ENCODE peak calls at places on chromosomes 2 and 18, in four cellular contexts. Z is iPS DF 6.9, J is LNCaP clone FGC, G is Peyer's patch. A is an unnamed sample.

GRCh38 chr2:17892726-17893534 is 14.5 kb downstream of the KCNS3 start:
- DNase-seq in Z (no peak), J (no peak), G (no peak), A (peak; percentile 40)

GRCh38 chr2:216934623-216935022 is 74.8 kb upstream of the TNP1 start:
- DNase-seq in Z (no peak), J (no peak), G (no peak), A (no peak)

GRCh38 chr18:34970106-34970505 is 71.1 kb upstream of the MAPRE2 start:
- DNase-seq in Z (no peak), J (no peak), G (no peak), A (no peak)

GRCh38 chr18:26943906-26944305 is 78.4 kb upstream of the AQP4 start:
- DNase-seq in Z (no peak), J (no peak), G (no peak), A (no peak)

GRCh38 chr2:150136407-150136806 is 351.1 kb downstream of the RND3 start:
- DNase-seq in Z (no peak), J (no peak), G (no peak), A (no peak)

GRCh38 chr2:66962625-66963207 is 434.4 kb upstream of the ETAA1 start:
- DNase-seq in Z (no peak), J (no peak), G (no peak), A (no peak)

GRCh38 chr18:10948421-10948820 is 200.9 kb downstream of the PIEZO2 start:
- DNase-seq in Z (no peak), J (no peak), G (no peak), A (no peak)

GRCh38 chr2:165239230-165239629 is at the start of gene SCN2A:
- DNase-seq in Z (peak; percentile 43), J (peak; percentile 46), G (no peak), A (peak; percentile 95)

GRCh38 chr2:145200307-145200706 is 680.4 kb upstream of the ZEB2 start:
- DNase-seq in Z (no peak), J (no peak), G (no peak), A (no peak)

GRCh38 chr18:6963452-6964097 is 154.0 kb downstream of the LAMA1 start:
- DNase-seq in Z (no peak), J (no peak), G (no peak), A (no peak)

GRCh38 chr18:58793361-58793760 is 71.3 kb upstream of the ZNF532 start:
- DNase-seq in Z (no peak), J (peak; percentile 63), G (no peak), A (no peak)

GRCh38 chr18:58584219-58585127 is 44.4 kb downstream of the ALPK2 start:
- DNase-seq in Z (peak; percentile 47), J (no peak), G (no peak), A (no peak)

GRCh38 chr2:37656512-37657423 is 14.7 kb downstream of the CDC42EP3 start:
- DNase-seq in Z (peak; percentile 87), J (no peak), G (no peak), A (peak; percentile 57)

GRCh38 chr18:48459016-48459415 is 49.8 kb upstream of the ZBTB7C start:
- DNase-seq in Z (no peak), J (no peak), G (no peak), A (no peak)

GRCh38 chr18:51506811-51507210 is 309.3 kb upstream of the MEX3C start:
- DNase-seq in Z (no peak), J (no peak), G (no peak), A (no peak)

GRCh38 chr2:191635333-191636234 is 42.4 kb upstream of the NABP1 start:
- DNase-seq in Z (no peak), J (no peak), G (no peak), A (no peak)

GRCh38 chr2:55003706-55004639 is 46.3 kb downstream of the RTN4 start:
- DNase-seq in Z (no peak), J (no peak), G (no peak), A (no peak)

GRCh38 chr18:23756590-23757540 is 67.6 kb downstream of the LAMA3 start:
- DNase-seq in Z (no peak), J (no peak), G (no peak), A (no peak)